ENCODE peak calls at places on chromosomes 7 and 10, in six cellular contexts. N is colonic mucosa, E is BE2C, K is fibroblast of lung, C is SK-N-SH, F is bronchial epithelial cell. B is an unnamed sample.

GRCh38 chr10:128716181-128716580 is 590.0 kb upstream of the MKI67 start:
- DNase-seq in E (no peak), N (no peak), C (no peak), K (no peak), F (no peak), B (no peak)

GRCh38 chr10:101330236-101331225 is 23.4 kb upstream of the BTRC start:
- DNase-seq in F (peak; percentile 55), K (peak; percentile 90), N (no peak), E (no peak), C (no peak), B (peak; percentile 33)

GRCh38 chr7:28151965-28152364 is 28.6 kb downstream of the JAZF1 start:
- DNase-seq in F (peak; percentile 87), E (no peak), K (peak; percentile 78), C (no peak), N (no peak), B (peak; percentile 69)

GRCh38 chr7:98212532-98213041 is 1.3 kb downstream of the BHLHA15 start:
- DNase-seq in F (no peak), N (no peak), K (no peak), E (no peak), C (peak; percentile 46), B (no peak)

GRCh38 chr10:33697016-33697415 is 362.5 kb upstream of the NRP1 start:
- DNase-seq in F (peak; percentile 48), C (no peak), N (no peak), E (no peak), K (no peak), B (no peak)

GRCh38 chr10:114703377-114704125 is 45.5 kb upstream of the ABLIM1 start:
- DNase-seq in C (peak; percentile 64), E (peak; percentile 35), K (no peak), N (no peak), F (peak; percentile 31), B (no peak)

GRCh38 chr7:112509390-112509789 is 28.6 kb downstream of the LSMEM1 start:
- DNase-seq in N (no peak), E (no peak), F (no peak), C (no peak), K (no peak), B (no peak)

GRCh38 chr10:102400598-102401321 is 5.3 kb downstream of the NFKB2 start:
- DNase-seq in K (no peak), F (no peak), N (no peak), C (no peak), E (no peak), B (no peak)

GRCh38 chr7:47536705-47537611 is 45.0 kb downstream of the TNS3 start:
- DNase-seq in F (peak; percentile 32), C (peak; percentile 86), K (peak; percentile 85), E (peak; percentile 26), N (peak; percentile 58), B (no peak)

GRCh38 chr10:131312261-131312801 is 810 bp upstream of the TCERG1L start:
- DNase-seq in C (peak; percentile 86), K (no peak), E (no peak), N (no peak), F (no peak), B (no peak)

GRCh38 chr10:31413325-31413724 is 94.3 kb downstream of the ZEB1 start:
- DNase-seq in K (peak; percentile 49), N (no peak), C (peak; percentile 26), E (no peak), F (no peak), B (no peak)

GRCh38 chr10:25175527-25176420 is 973 bp downstream of the GPR158 start:
- DNase-seq in C (peak; percentile 55), N (no peak), K (peak; percentile 31), F (no peak), E (peak; percentile 12), B (no peak)

GRCh38 chr10:47207894-47208469 is 92.0 kb upstream of the GDF10 start:
- DNase-seq in K (no peak), C (no peak), N (no peak), F (no peak), E (no peak), B (no peak)

GRCh38 chr7:73738220-73738611 is 386 bp downstream of the ABHD11 start:
- DNase-seq in C (peak; percentile 94), E (peak; percentile 71), N (peak; percentile 87), K (peak; percentile 38), F (peak; percentile 24), B (no peak)

GRCh38 chr7:4133491-4134044 is 548.5 kb upstream of the FOXK1 start:
- DNase-seq in E (no peak), K (no peak), N (no peak), F (no peak), C (no peak), B (no peak)

GRCh38 chr10:68784476-68784875 is 42.9 kb upstream of the STOX1 start:
- DNase-seq in N (no peak), F (no peak), K (peak; percentile 56), C (no peak), E (no peak), B (no peak)

GRCh38 chr10:13491747-13492360 is 37.0 kb downstream of the BEND7 start:
- DNase-seq in K (no peak), E (no peak), C (no peak), N (no peak), F (no peak), B (no peak)
- TF ChIP-seq CTCF in K (no peak), E (no peak), C (no peak), N (no peak), F (no peak), B (no peak)

GRCh38 chr7:142938611-142939010 is 673 bp upstream of the LLCFC1 start:
- DNase-seq in K (no peak), E (no peak), F (no peak), C (no peak), N (no peak), B (no peak)

GRCh38 chr7:142941541-142941940 is 2.3 kb downstream of the LLCFC1 start:
- DNase-seq in N (no peak), C (no peak), F (no peak), E (no peak), K (no peak), B (no peak)

GRCh38 chr7:142935941-142936565 is 2.5 kb upstream of the TRPV5 start:
- DNase-seq in N (no peak), F (no peak), C (no peak), K (no peak), E (no peak), B (no peak)

GRCh38 chr7:142940968-142941535 is 1.8 kb downstream of the LLCFC1 start:
- DNase-seq in F (no peak), C (no peak), E (no peak), K (no peak), N (no peak), B (no peak)

GRCh38 chr7:142939226-142939910 is at the start of gene LLCFC1:
- DNase-seq in F (peak; percentile 12), N (no peak), C (peak; percentile 33), K (no peak), E (no peak), B (no peak)
- H3K4me3 ChIP-seq in F (no peak within 1 kb of the TSS), N (no peak within 1 kb of the TSS), C (no peak within 1 kb of the TSS), K (no peak within 1 kb of the TSS), E (no peak within 1 kb of the TSS), B (no peak within 1 kb of the TSS)

DNA sequence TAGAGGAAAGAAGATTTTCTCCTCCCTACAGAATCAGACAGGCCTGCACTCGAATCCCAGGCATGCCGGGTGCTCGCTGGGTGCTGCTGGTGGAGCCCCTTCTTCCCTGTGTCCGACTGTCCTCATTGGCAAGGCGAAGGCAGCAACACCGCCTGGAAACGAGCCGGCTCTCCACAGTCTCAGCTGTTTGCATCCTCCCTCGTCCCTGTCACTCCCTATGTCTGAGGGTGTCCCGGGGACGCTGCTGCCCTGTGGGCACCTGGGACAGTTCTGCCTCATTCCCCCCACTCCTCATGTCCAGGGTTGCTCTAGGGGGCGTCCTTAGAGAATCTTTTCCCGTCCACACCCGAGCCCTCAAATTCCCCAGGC is 31.6 kb upstream of the TMEM72 start:
- DNase-seq in C (peak; percentile 38), E (no peak), F (no peak), N (no peak), K (no peak), B (no peak)
- TF ChIP-seq CTCF in C (no peak), E (no peak), F (no peak), N (no peak), K (no peak), B (no peak)

DNA sequence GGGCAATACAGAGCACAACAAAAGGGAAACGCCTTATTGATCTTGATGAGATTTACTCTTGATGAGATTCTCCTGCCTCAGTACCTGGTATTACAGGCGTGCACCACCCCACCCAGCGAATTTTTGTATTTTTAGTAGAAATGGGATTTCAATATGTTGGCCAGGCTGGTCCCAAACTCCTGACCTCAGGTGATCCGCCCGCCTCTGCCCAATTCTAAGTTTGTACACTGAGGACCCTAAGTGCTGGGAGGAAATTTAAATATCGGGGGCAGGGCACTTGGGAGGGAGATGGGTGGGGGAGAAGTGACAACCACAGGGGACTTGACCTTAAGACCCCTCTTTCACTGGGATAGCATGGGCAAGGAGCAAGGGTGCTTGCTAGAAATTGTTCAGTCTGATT is 14.1 kb downstream of the HNRNPF start:
- DNase-seq in K (no peak), E (no peak), N (no peak), F (no peak), C (no peak), B (no peak)
- H3K4me3 ChIP-seq in K (peak overlapping the region; percentile 71), E (peak overlapping the region; percentile 80), N (peak overlapping the region; percentile 58), F (no peak overlapping the region), C (peak overlapping the region; percentile 76), B (no peak overlapping the region)

DNA sequence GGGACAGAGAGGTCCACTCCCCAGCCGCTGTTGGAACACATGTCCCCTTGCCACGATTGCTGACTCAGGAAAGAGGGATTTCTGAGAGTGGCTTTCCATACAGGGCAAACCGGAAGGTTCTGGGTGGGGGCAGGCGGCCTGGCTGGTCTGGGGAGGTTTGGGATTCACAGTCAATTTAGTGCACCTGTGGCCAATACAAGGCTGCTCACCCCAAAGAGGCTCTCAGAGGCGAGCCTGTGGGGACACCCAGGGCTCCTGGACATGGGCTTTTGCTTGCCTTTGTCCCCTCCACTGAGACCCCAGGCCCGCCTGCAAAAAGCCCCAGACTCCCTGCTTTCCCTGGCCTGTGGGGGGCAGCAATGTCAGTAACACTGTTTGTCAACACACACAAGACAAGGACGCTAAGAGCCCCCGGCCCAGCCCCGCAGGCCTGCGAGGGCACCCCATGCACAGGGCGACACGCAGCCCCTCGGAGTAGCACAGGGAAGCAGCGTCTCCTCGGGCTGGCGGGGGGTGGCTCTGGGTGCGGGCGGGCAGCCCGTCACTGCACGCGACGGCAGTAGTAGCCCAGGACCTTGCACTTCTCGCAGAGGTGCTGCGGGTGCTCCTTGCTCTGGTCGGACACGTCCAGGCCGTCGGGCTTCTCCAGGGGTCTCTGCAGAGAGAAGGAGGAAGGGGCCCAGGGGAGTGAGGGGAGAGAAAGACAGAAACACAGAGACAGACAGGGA is 38.7 kb downstream of the PPIF start:
- DNase-seq in F (no peak), K (no peak), E (no peak), N (peak; percentile 17), C (peak; percentile 54), B (no peak)
- TF ChIP-seq CTCF in F (no peak), K (no peak), E (peak; percentile 32), N (no peak), C (no peak), B (no peak)